ENCODE peak calls at places on chromosomes 4 and X, in six cellular contexts. R is caudate nucleus; K is stimulated activated CD8-positive, alpha-beta memory T cell treated with anti-CD3 and anti-CD28 coated beads, Interleukin-7, amount 100 ng/mL, for 1 hour; W is esophagus muscularis mucosa; Y is HEK293T; F is nephron progenitor cell. V is an unnamed sample.
A peak's percentile ranks its signal among the peaks of the same experiment; 100 is the strongest.

GRCh38 chr4:184937745-184938144 is 80.5 kb upstream of the HELT start:
- DNase-seq in R (no peak), K (no peak), W (peak; percentile 21), Y (no peak), F (no peak), V (no peak)

GRCh38 chr4:85780664-85781063 is 305.7 kb downstream of the ARHGAP24 start:
- DNase-seq in R (no peak), K (no peak), W (no peak), Y (no peak), F (no peak), V (no peak)

GRCh38 chrX:82649645-82650044 is 858.4 kb upstream of the POU3F4 start:
- DNase-seq in R (no peak), K (no peak), W (no peak), Y (no peak), F (no peak), V (no peak)

GRCh38 chrX:111410451-111410850 is 1.5 kb downstream of the DCX start:
- DNase-seq in R (no peak), K (no peak), W (no peak), Y (no peak), F (no peak), V (no peak)

GRCh38 chr4:133270021-133270570 is 121.0 kb downstream of the PCDH10 start:
- DNase-seq in R (no peak), K (no peak), W (no peak), Y (no peak), F (no peak), V (no peak)

GRCh38 chrX:67328496-67328895 is 215.3 kb upstream of the AR start:
- DNase-seq in R (no peak), K (no peak), W (no peak), Y (no peak), F (no peak), V (no peak)

GRCh38 chr4:88054909-88055308 is 47.5 kb downstream of the PKD2 start:
- DNase-seq in R (no peak), K (no peak), W (no peak), Y (peak; percentile 46), F (peak; percentile 6), V (no peak)

GRCh38 chr4:80538276-80538926 is 202.9 kb downstream of the CFAP299 start:
- DNase-seq in R (no peak), K (no peak), W (no peak), Y (no peak), F (no peak), V (no peak)

GRCh38 chr4:169971456-169972015 is 54.7 kb downstream of the MFAP3L start:
- DNase-seq in R (no peak), K (no peak), W (no peak), Y (no peak), F (no peak), V (no peak)

GRCh38 chrX:54495814-54496516 is at the start of gene FGD1:
- DNase-seq in R (peak; percentile 24), K (peak; percentile 1), W (peak; percentile 91), Y (peak; percentile 81), F (peak; percentile 82), V (peak; percentile 47)

GRCh38 chrX:77003956-77004355 is 443.2 kb upstream of the FGF16 start:
- DNase-seq in R (no peak), K (no peak), W (no peak), Y (no peak), F (no peak), V (no peak)

GRCh38 chr4:121875663-121876062 is 5.4 kb upstream of the BBS7 start:
- DNase-seq in R (no peak), K (no peak), W (no peak), Y (no peak), F (no peak), V (no peak)

GRCh38 chr4:99276454-99276853 is 14.3 kb downstream of the ADH1A start:
- DNase-seq in R (no peak), K (no peak), W (no peak), Y (no peak), F (no peak), V (no peak)

GRCh38 chrX:24672701-24673190 is 21.0 kb upstream of the POLA1 start:
- DNase-seq in R (peak; percentile 36), K (no peak), W (no peak), Y (no peak), F (no peak), V (peak; percentile 2)

GRCh38 chr4:87243426-87244053 is 23.1 kb upstream of the KLHL8 start:
- DNase-seq in R (no peak), K (no peak), W (no peak), Y (no peak), F (no peak), V (no peak)

GRCh38 chr4:7904108-7904516 is 35.5 kb downstream of the AFAP1 start:
- DNase-seq in R (no peak), K (no peak), W (no peak), Y (no peak), F (no peak), V (no peak)

GRCh38 chr4:77505958-77506319 is 99.7 kb upstream of the CXCL13 start:
- DNase-seq in R (no peak), K (no peak), W (no peak), Y (no peak), F (no peak), V (no peak)

GRCh38 chrX:5681159-5681558 is 547.5 kb downstream of the NLGN4X start:
- DNase-seq in R (no peak), K (no peak), W (no peak), Y (peak; percentile 12), F (no peak), V (no peak)

GRCh38 chrX:47817897-47818296 is 18.8 kb upstream of the ZNF81 start:
- DNase-seq in R (no peak), K (no peak), W (no peak), Y (no peak), F (no peak), V (no peak)

GRCh38 chrX:118156254-118156952 is 39.8 kb upstream of the KLHL13 start:
- DNase-seq in R (no peak), K (no peak), W (no peak), Y (no peak), F (no peak), V (no peak)

GRCh38 chrX:110168585-110168984 is 149.3 kb downstream of the AMMECR1 start:
- DNase-seq in R (no peak), K (no peak), W (no peak), Y (no peak), F (no peak), V (peak; percentile 4)

GRCh38 chr4:833156-833555 is 7.2 kb upstream of the CPLX1 start:
- DNase-seq in R (no peak), K (no peak), W (no peak), Y (no peak), F (no peak), V (no peak)

GRCh38 chr4:37653601-37654000 is 32.6 kb downstream of the RELL1 start:
- DNase-seq in R (no peak), K (no peak), W (no peak), Y (no peak), F (no peak), V (no peak)

GRCh38 chr4:15507679-15508078 is 38.0 kb downstream of the CC2D2A start:
- DNase-seq in R (no peak), K (no peak), W (no peak), Y (no peak), F (no peak), V (no peak)

GRCh38 chrX:154002215-154002719 is 17.4 kb downstream of the IRAK1 start:
- DNase-seq in R (no peak), K (no peak), W (no peak), Y (no peak), F (no peak), V (peak; percentile 49)

GRCh38 chr4:176302283-176303275 is 17.2 kb upstream of the SPCS3 start:
- DNase-seq in R (no peak), K (no peak), W (no peak), Y (no peak), F (no peak), V (no peak)